ENCODE peak calls at places on chromosomes 13 and 19, in ten cellular contexts. One of them, this sample, is unnamed. For H3K4me1 and H3K36me3, the result is how much of the 10 kb centered on the place peaks cover.

GRCh38 chr13:94706854-94707399 is 5.4 kb downstream of the SOX21 start:
- DNase-seq in IMR-90: no peak
- DNase-seq in mucosa of descending colon: no peak
- DNase-seq in astrocyte: no peak
- DNase-seq in adrenal gland: no peak
- DNase-seq in Peyer's patch: no peak
- DNase-seq in sigmoid colon: no peak
- DNase-seq in aorta: no peak
- DNase-seq in spleen: no peak
- DNase-seq in kidney: no peak
- DNase-seq in this sample: no peak

GRCh38 chr13:75049936-75050335 is 432.0 kb downstream of the TBC1D4 start:
- DNase-seq in spleen: no peak
- DNase-seq in mucosa of descending colon: no peak
- DNase-seq in adrenal gland: no peak
- DNase-seq in Peyer's patch: no peak
- DNase-seq in IMR-90: no peak
- DNase-seq in aorta: no peak
- DNase-seq in kidney: no peak
- DNase-seq in sigmoid colon: no peak
- DNase-seq in astrocyte: peak
- DNase-seq in this sample: no peak

GRCh38 chr19:40585677-40586422 is 9.2 kb downstream of the SHKBP1 start:
- DNase-seq in IMR-90: peak
- DNase-seq in sigmoid colon: no peak
- DNase-seq in aorta: no peak
- DNase-seq in Peyer's patch: no peak
- DNase-seq in kidney: no peak
- DNase-seq in spleen: peak
- DNase-seq in mucosa of descending colon: no peak
- DNase-seq in astrocyte: peak
- DNase-seq in adrenal gland: no peak
- DNase-seq in this sample: no peak

GRCh38 chr19:20051841-20052768 is 12.8 kb upstream of the ZNF682 start:
- DNase-seq in Peyer's patch: peak
- DNase-seq in adrenal gland: peak
- DNase-seq in kidney: peak
- DNase-seq in astrocyte: peak
- DNase-seq in IMR-90: peak
- DNase-seq in mucosa of descending colon: peak
- DNase-seq in sigmoid colon: peak
- DNase-seq in aorta: peak
- DNase-seq in spleen: peak
- DNase-seq in this sample: peak

GRCh38 chr19:28577199-28577598 is 635.8 kb downstream of the UQCRFS1 start:
- DNase-seq in IMR-90: no peak
- DNase-seq in adrenal gland: no peak
- DNase-seq in kidney: no peak
- DNase-seq in sigmoid colon: no peak
- DNase-seq in Peyer's patch: no peak
- DNase-seq in spleen: peak
- DNase-seq in astrocyte: no peak
- DNase-seq in mucosa of descending colon: no peak
- DNase-seq in aorta: no peak
- DNase-seq in this sample: no peak

GRCh38 chr13:113406321-113407102 is 42.6 kb upstream of the GRTP1 start:
- DNase-seq in aorta: peak
- DNase-seq in Peyer's patch: peak
- DNase-seq in kidney: no peak
- DNase-seq in adrenal gland: no peak
- DNase-seq in astrocyte: peak
- DNase-seq in IMR-90: no peak
- DNase-seq in mucosa of descending colon: no peak
- DNase-seq in sigmoid colon: peak
- DNase-seq in spleen: peak
- DNase-seq in this sample: no peak

GRCh38 chr19:45471866-45472556 is 4.2 kb downstream of the FOSB start:
- DNase-seq in astrocyte: no peak
- DNase-seq in IMR-90: no peak
- DNase-seq in Peyer's patch: no peak
- DNase-seq in adrenal gland: no peak
- DNase-seq in spleen: no peak
- DNase-seq in aorta: no peak
- DNase-seq in kidney: no peak
- DNase-seq in mucosa of descending colon: no peak
- DNase-seq in sigmoid colon: no peak
- DNase-seq in this sample: no peak

GRCh38 chr19:50358483-50359431 is 6.7 kb downstream of the NAPSA start:
- DNase-seq in aorta: peak
- DNase-seq in Peyer's patch: peak
- DNase-seq in adrenal gland: peak
- DNase-seq in IMR-90: peak
- DNase-seq in sigmoid colon: peak
- DNase-seq in kidney: peak
- DNase-seq in astrocyte: no peak
- DNase-seq in spleen: peak
- DNase-seq in mucosa of descending colon: peak
- DNase-seq in this sample: peak

GRCh38 chr19:55206664-55207500 is 2.4 kb downstream of the PTPRH start:
- DNase-seq in spleen: peak
- DNase-seq in adrenal gland: peak
- DNase-seq in astrocyte: peak
- DNase-seq in mucosa of descending colon: peak
- DNase-seq in sigmoid colon: peak
- DNase-seq in IMR-90: peak
- DNase-seq in Peyer's patch: peak
- DNase-seq in kidney: peak
- DNase-seq in aorta: peak
- DNase-seq in this sample: peak

GRCh38 chr13:42968906-42969305 is 23.1 kb downstream of the EPSTI1 start:
- DNase-seq in Peyer's patch: peak
- DNase-seq in adrenal gland: no peak
- DNase-seq in sigmoid colon: no peak
- DNase-seq in kidney: no peak
- DNase-seq in mucosa of descending colon: peak
- DNase-seq in spleen: no peak
- DNase-seq in aorta: no peak
- DNase-seq in astrocyte: no peak
- DNase-seq in IMR-90: no peak
- DNase-seq in this sample: no peak

GRCh38 chr19:28242317-28242927 is 970.5 kb downstream of the UQCRFS1 start:
- DNase-seq in mucosa of descending colon: no peak
- DNase-seq in sigmoid colon: no peak
- DNase-seq in spleen: no peak
- DNase-seq in kidney: no peak
- DNase-seq in IMR-90: no peak
- DNase-seq in Peyer's patch: no peak
- DNase-seq in aorta: no peak
- DNase-seq in astrocyte: no peak
- DNase-seq in adrenal gland: no peak
- DNase-seq in this sample: no peak

GRCh38 chr13:74288361-74288911 is 154.2 kb upstream of the KLF12 start:
- DNase-seq in spleen: peak
- DNase-seq in kidney: peak
- DNase-seq in mucosa of descending colon: peak
- DNase-seq in sigmoid colon: peak
- DNase-seq in Peyer's patch: peak
- DNase-seq in astrocyte: peak
- DNase-seq in IMR-90: no peak
- DNase-seq in adrenal gland: peak
- DNase-seq in aorta: peak
- DNase-seq in this sample: peak

GRCh38 chr13:20847298-20847697 is 55.2 kb downstream of the XPO4 start:
- DNase-seq in sigmoid colon: no peak
- DNase-seq in IMR-90: no peak
- DNase-seq in kidney: no peak
- DNase-seq in spleen: no peak
- DNase-seq in Peyer's patch: no peak
- DNase-seq in mucosa of descending colon: no peak
- DNase-seq in adrenal gland: no peak
- DNase-seq in aorta: no peak
- DNase-seq in astrocyte: no peak
- DNase-seq in this sample: no peak

GRCh38 chr19:37691881-37692504 is 27.6 kb downstream of the ZNF607 start:
- DNase-seq in sigmoid colon: peak
- DNase-seq in aorta: peak
- DNase-seq in Peyer's patch: peak
- DNase-seq in kidney: peak
- DNase-seq in spleen: peak
- DNase-seq in adrenal gland: peak
- DNase-seq in astrocyte: peak
- DNase-seq in IMR-90: peak
- DNase-seq in mucosa of descending colon: peak
- DNase-seq in this sample: peak

GRCh38 chr19:38663957-38664502 is 16.6 kb downstream of the ACTN4 start:
- DNase-seq in aorta: peak
- DNase-seq in kidney: peak
- DNase-seq in mucosa of descending colon: peak
- DNase-seq in sigmoid colon: peak
- DNase-seq in adrenal gland: peak
- DNase-seq in spleen: peak
- DNase-seq in IMR-90: no peak
- DNase-seq in Peyer's patch: no peak
- DNase-seq in astrocyte: no peak
- DNase-seq in this sample: peak

GRCh38 chr13:112990783-112991182 is 21.8 kb downstream of the MCF2L start:
- DNase-seq in mucosa of descending colon: peak
- DNase-seq in astrocyte: no peak
- DNase-seq in sigmoid colon: no peak
- DNase-seq in adrenal gland: peak
- DNase-seq in Peyer's patch: peak
- DNase-seq in spleen: no peak
- DNase-seq in IMR-90: no peak
- DNase-seq in kidney: no peak
- DNase-seq in aorta: no peak
- DNase-seq in this sample: peak

GRCh38 chr19:31255174-31255862 is 93.9 kb downstream of the TSHZ3 start:
- DNase-seq in Peyer's patch: no peak
- DNase-seq in adrenal gland: no peak
- DNase-seq in spleen: no peak
- DNase-seq in sigmoid colon: no peak
- DNase-seq in mucosa of descending colon: no peak
- DNase-seq in astrocyte: no peak
- DNase-seq in aorta: no peak
- DNase-seq in IMR-90: no peak
- DNase-seq in kidney: no peak
- DNase-seq in this sample: no peak

GRCh38 chr13:34967851-34968562 is 25.9 kb downstream of the NBEA start:
- DNase-seq in adrenal gland: no peak
- DNase-seq in sigmoid colon: no peak
- DNase-seq in astrocyte: peak
- DNase-seq in spleen: no peak
- DNase-seq in IMR-90: no peak
- DNase-seq in kidney: no peak
- DNase-seq in Peyer's patch: no peak
- DNase-seq in mucosa of descending colon: no peak
- DNase-seq in aorta: no peak
- DNase-seq in this sample: no peak

GRCh38 chr13:112894673-112895481 is 74.1 kb upstream of the MCF2L start:
- DNase-seq in adrenal gland: no peak
- DNase-seq in astrocyte: no peak
- DNase-seq in spleen: peak
- DNase-seq in Peyer's patch: no peak
- DNase-seq in aorta: peak
- DNase-seq in kidney: peak
- DNase-seq in sigmoid colon: no peak
- DNase-seq in mucosa of descending colon: peak
- DNase-seq in IMR-90: no peak
- DNase-seq in this sample: no peak

GRCh38 chr13:30870916-30871712 is 35.0 kb upstream of the MEDAG start:
- DNase-seq in astrocyte: no peak
- DNase-seq in kidney: no peak
- DNase-seq in adrenal gland: no peak
- DNase-seq in IMR-90: no peak
- DNase-seq in sigmoid colon: no peak
- DNase-seq in mucosa of descending colon: no peak
- DNase-seq in spleen: no peak
- DNase-seq in Peyer's patch: no peak
- DNase-seq in aorta: no peak
- DNase-seq in this sample: peak
- H3K4me1 ChIP-seq in astrocyte: half or more
- H3K4me1 ChIP-seq in kidney: under half
- H3K4me1 ChIP-seq in adrenal gland: under half
- H3K4me1 ChIP-seq in IMR-90: under half
- H3K4me1 ChIP-seq in sigmoid colon: under half
- H3K4me1 ChIP-seq in mucosa of descending colon: under half
- H3K4me1 ChIP-seq in spleen: under half
- H3K4me1 ChIP-seq in Peyer's patch: under half
- H3K4me1 ChIP-seq in aorta: under half
- H3K4me1 ChIP-seq in this sample: under half

DNA sequence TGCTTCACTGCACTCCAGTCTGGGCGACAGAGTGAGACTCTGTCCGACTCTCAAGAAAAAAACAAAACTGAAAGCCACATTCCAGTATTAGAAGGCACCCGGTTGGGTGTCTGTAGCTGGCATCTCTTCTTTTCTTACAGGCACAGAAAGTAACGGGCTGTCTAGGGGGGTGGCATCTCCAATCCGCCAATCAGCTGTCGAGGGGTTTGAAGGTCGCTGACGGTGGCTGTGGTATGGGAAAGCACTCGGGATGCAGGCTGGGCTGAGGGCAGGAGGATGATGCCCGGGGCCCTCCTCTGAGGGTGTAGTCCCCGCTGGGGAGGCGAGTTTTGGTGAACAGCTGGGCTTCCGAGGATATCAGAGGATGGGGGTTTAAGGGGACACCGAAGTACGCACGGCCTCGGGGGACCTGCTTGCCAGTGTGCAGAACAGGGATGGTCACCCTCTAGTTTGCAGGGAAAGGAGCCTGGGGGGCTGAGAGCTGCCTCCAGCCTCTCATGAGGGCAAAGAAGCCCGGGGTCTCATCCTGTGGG is 27.0 kb upstream of the ZBTB7A start:
- DNase-seq in sigmoid colon: no peak
- DNase-seq in spleen: no peak
- DNase-seq in astrocyte: no peak
- DNase-seq in mucosa of descending colon: no peak
- DNase-seq in aorta: no peak
- DNase-seq in adrenal gland: no peak
- DNase-seq in kidney: no peak
- DNase-seq in IMR-90: no peak
- DNase-seq in Peyer's patch: no peak
- DNase-seq in this sample: no peak
- H3K36me3 ChIP-seq in sigmoid colon: under half
- H3K36me3 ChIP-seq in spleen: half or more
- H3K36me3 ChIP-seq in astrocyte: under half
- H3K36me3 ChIP-seq in mucosa of descending colon: under half
- H3K36me3 ChIP-seq in aorta: under half
- H3K36me3 ChIP-seq in adrenal gland: under half
- H3K36me3 ChIP-seq in kidney: under half
- H3K36me3 ChIP-seq in IMR-90: half or more
- H3K36me3 ChIP-seq in Peyer's patch: under half
- H3K36me3 ChIP-seq in this sample: under half

GRCh38 chr19:49244256-49244655 is 80.7 kb downstream of the SLC6A16 start:
- DNase-seq in Peyer's patch: peak
- DNase-seq in astrocyte: no peak
- DNase-seq in mucosa of descending colon: no peak
- DNase-seq in sigmoid colon: no peak
- DNase-seq in adrenal gland: peak
- DNase-seq in kidney: no peak
- DNase-seq in IMR-90: no peak
- DNase-seq in aorta: no peak
- DNase-seq in spleen: no peak
- DNase-seq in this sample: no peak
- H3K4me1 ChIP-seq in Peyer's patch: under half
- H3K4me1 ChIP-seq in astrocyte: under half
- H3K4me1 ChIP-seq in mucosa of descending colon: under half
- H3K4me1 ChIP-seq in sigmoid colon: under half
- H3K4me1 ChIP-seq in adrenal gland: under half
- H3K4me1 ChIP-seq in kidney: under half
- H3K4me1 ChIP-seq in IMR-90: under half
- H3K4me1 ChIP-seq in aorta: under half
- H3K4me1 ChIP-seq in spleen: under half
- H3K4me1 ChIP-seq in this sample: under half

GRCh38 chr19:13101590-13102415 is 855 bp downstream of the LYL1 start:
- DNase-seq in mucosa of descending colon: no peak
- DNase-seq in adrenal gland: no peak
- DNase-seq in astrocyte: no peak
- DNase-seq in aorta: no peak
- DNase-seq in kidney: no peak
- DNase-seq in IMR-90: no peak
- DNase-seq in sigmoid colon: no peak
- DNase-seq in spleen: no peak
- DNase-seq in Peyer's patch: no peak
- DNase-seq in this sample: no peak
- H3K36me3 ChIP-seq in mucosa of descending colon: under half
- H3K36me3 ChIP-seq in adrenal gland: under half
- H3K36me3 ChIP-seq in astrocyte: under half
- H3K36me3 ChIP-seq in aorta: under half
- H3K36me3 ChIP-seq in kidney: under half
- H3K36me3 ChIP-seq in IMR-90: under half
- H3K36me3 ChIP-seq in sigmoid colon: under half
- H3K36me3 ChIP-seq in spleen: under half
- H3K36me3 ChIP-seq in Peyer's patch: under half
- H3K36me3 ChIP-seq in this sample: under half